ENCODE peak calls at places on chromosomes 16 and 17, in seven cellular contexts. O, A, Q, Y, K, B and C are unnamed samples.

GRCh38 chr17:81539961-81540675 is 11.9 kb downstream of the FSCN2 start:
- DNase-seq in O (no peak), A (no peak), Q (no peak), Y (no peak), K (no peak), B (peak), C (no peak)

GRCh38 chr16:67547423-67548264 is 14.7 kb upstream of the CTCF start:
- DNase-seq in O (no peak), A (no peak), Q (peak), Y (no peak), K (no peak), B (no peak), C (no peak)

GRCh38 chr16:66899945-66900688 is 18.6 kb downstream of the CDH16 start:
- DNase-seq in O (no peak), A (peak), Q (peak), Y (peak), K (no peak), B (peak), C (no peak)

GRCh38 chr17:1002412-1002753 is 5.5 kb downstream of the TIMM22 start:
- DNase-seq in O (no peak), A (no peak), Q (no peak), Y (peak), K (no peak), B (no peak), C (no peak)

GRCh38 chr16:89194340-89195311 is 5.7 kb downstream of the SLC22A31 start:
- DNase-seq in O (no peak), A (no peak), Q (no peak), Y (no peak), K (no peak), B (no peak), C (no peak)

GRCh38 chr17:42273474-42274272 is 2.5 kb downstream of the STAT5B start:
- DNase-seq in O (no peak), A (no peak), Q (no peak), Y (no peak), K (no peak), B (no peak), C (no peak)

GRCh38 chr17:15920758-15921239 is 24.1 kb upstream of the ADORA2B start:
- DNase-seq in O (no peak), A (no peak), Q (no peak), Y (peak), K (no peak), B (no peak), C (no peak)

GRCh38 chr17:80826955-80827645 is 164.5 kb upstream of the CHMP6 start:
- DNase-seq in O (no peak), A (peak), Q (no peak), Y (peak), K (peak), B (no peak), C (no peak)

GRCh38 chr17:61405686-61406542 is 6.3 kb downstream of the TBX2 start:
- DNase-seq in O (no peak), A (no peak), Q (no peak), Y (peak), K (no peak), B (no peak), C (no peak)

GRCh38 chr17:79650861-79651260 is 40.0 kb upstream of the RBFOX3 start:
- DNase-seq in O (no peak), A (no peak), Q (no peak), Y (no peak), K (no peak), B (no peak), C (no peak)